ENCODE peak calls at places on chromosomes 16 and 17, in six cellular contexts. A is RWPE1; L is fibroblast of pulmonary artery; Y is CD8-positive, alpha-beta T cell; Z is GM10248; M is AG04450. B is an unnamed sample.

GRCh38 chr17:37607637-37608368 is 1.4 kb downstream of the SYNRG start:
- DNase-seq in Z (peak), L (no peak), Y (peak), A (no peak), M (no peak), B (no peak)

GRCh38 chr17:19343671-19344151 is 18.8 kb downstream of the B9D1 start:
- DNase-seq in L (no peak), Z (no peak), M (no peak), A (no peak), Y (no peak), B (no peak)

GRCh38 chr17:76550712-76551615 is 11.1 kb downstream of the PRCD start:
- DNase-seq in Y (no peak), Z (no peak), L (peak), A (no peak), M (no peak), B (peak)

GRCh38 chr16:22240023-22240697 is 34.1 kb downstream of the EEF2K start:
- DNase-seq in M (no peak), A (no peak), L (peak), Y (no peak), Z (no peak), B (no peak)

GRCh38 chr17:49515196-49515770 is 20.2 kb downstream of the NGFR start:
- DNase-seq in Z (peak), Y (no peak), L (peak), M (peak), A (peak), B (peak)

GRCh38 chr16:50547340-50547865 is 793 bp upstream of the NKD1 start:
- DNase-seq in M (no peak), L (no peak), A (no peak), Z (peak), Y (peak), B (peak)

GRCh38 chr17:33964344-33964979 is 290.6 kb upstream of the CCL2 start:
- DNase-seq in A (no peak), M (no peak), Z (peak), Y (no peak), L (no peak), B (no peak)

GRCh38 chr16:23362460-23363317 is 60.6 kb downstream of the SCNN1B start:
- DNase-seq in Z (no peak), M (no peak), Y (no peak), A (peak), L (no peak), B (peak)

GRCh38 chr16:85205747-85206471 is 93.6 kb upstream of the CIBAR2 start:
- DNase-seq in M (no peak), L (peak), Y (no peak), Z (no peak), A (peak), B (peak)

GRCh38 chr17:29084476-29085148 is 41.7 kb downstream of the PIPOX start:
- DNase-seq in A (no peak), Y (no peak), Z (no peak), L (no peak), M (peak), B (no peak)

GRCh38 chr17:61495161-61495857 is 43.1 kb downstream of the TBX4 start:
- DNase-seq in M (no peak), A (peak), L (peak), Y (no peak), Z (no peak), B (peak)

GRCh38 chr16:66007717-66008116 is 358.8 kb upstream of the CDH5 start:
- DNase-seq in Z (no peak), Y (no peak), M (peak), A (peak), L (peak), B (peak)

GRCh38 chr16:56294599-56294998 is 103.3 kb downstream of the GNAO1 start:
- DNase-seq in Z (no peak), M (peak), Y (no peak), L (peak), A (peak), B (peak)

GRCh38 chr16:71479420-71479819 is 9.7 kb downstream of the ZNF19 start:
- DNase-seq in L (peak), A (no peak), M (no peak), Z (no peak), Y (no peak), B (peak)

GRCh38 chr17:50272711-50273653 is 1.3 kb upstream of the TMEM92 start:
- DNase-seq in M (no peak), L (peak), A (peak), Y (peak), Z (peak), B (no peak)

GRCh38 chr17:75617218-75617617 is 16.0 kb upstream of the SMIM5 start:
- DNase-seq in Y (no peak), Z (no peak), L (no peak), A (no peak), M (no peak), B (no peak)

GRCh38 chr16:86768999-86769398 is 190.7 kb downstream of the FOXL1 start:
- DNase-seq in L (peak), Z (no peak), Y (no peak), A (peak), M (no peak), B (peak)

GRCh38 chr16:79598341-79599181 is 2.0 kb downstream of the MAF start:
- DNase-seq in Z (no peak), L (peak), M (no peak), Y (peak), A (no peak), B (peak)

GRCh38 chr17:2064511-2064910 is 9.6 kb downstream of the HIC1 start:
- DNase-seq in A (no peak), Y (no peak), M (no peak), L (peak), Z (no peak), B (no peak)

GRCh38 chr16:88686439-88687253 is at the start of gene SNAI3:
- DNase-seq in L (peak), M (no peak), Z (peak), Y (peak), A (peak), B (peak)

GRCh38 chr16:66616592-66616991 is 12.1 kb downstream of the CMTM3 start:
- DNase-seq in L (no peak), Z (no peak), Y (no peak), M (no peak), A (no peak), B (no peak)

GRCh38 chr17:33667052-33667509 is 374.0 kb upstream of the ASIC2 start:
- DNase-seq in L (no peak), Y (peak), M (no peak), A (peak), Z (no peak), B (no peak)

GRCh38 chr17:48816438-48816773 is 623 bp downstream of the TTLL6 start:
- DNase-seq in Z (no peak), L (no peak), A (no peak), M (no peak), Y (no peak), B (no peak)

GRCh38 chr16:79728923-79729240 is 128.3 kb upstream of the MAF start:
- DNase-seq in Z (no peak), Y (no peak), L (no peak), M (no peak), A (no peak), B (no peak)

GRCh38 chr16:82183004-82183397 is 13.0 kb upstream of the MPHOSPH6 start:
- DNase-seq in A (no peak), Z (no peak), L (peak), M (no peak), Y (no peak), B (no peak)

GRCh38 chr16:49952386-49952785 is 72.6 kb upstream of the CNEP1R1 start:
- DNase-seq in L (peak), Z (no peak), M (no peak), A (peak), Y (no peak), B (peak)

GRCh38 chr16:54651851-54652770 is 278.6 kb upstream of the IRX5 start:
- DNase-seq in M (no peak), A (no peak), Z (no peak), L (peak), Y (no peak), B (peak)

GRCh38 chr16:7086842-7087616 is 245.6 kb upstream of the RBFOX1 start:
- DNase-seq in M (no peak), A (no peak), Y (no peak), Z (no peak), L (no peak), B (no peak)

GRCh38 chr17:49901460-49902331 is 53.8 kb upstream of the TAC4 start:
- DNase-seq in Z (no peak), M (no peak), L (no peak), A (peak), Y (no peak), B (peak)

GRCh38 chr17:75151893-75152292 is 2.4 kb downstream of the JPT1 start:
- DNase-seq in M (no peak), A (peak), L (peak), Y (no peak), Z (no peak), B (peak)

GRCh38 chr16:57834936-57835335 is 32.6 kb upstream of the KIFC3 start:
- DNase-seq in M (no peak), Y (no peak), Z (no peak), L (no peak), A (peak), B (peak)

GRCh38 chr16:85204242-85205010 is 92.2 kb upstream of the CIBAR2 start:
- DNase-seq in Y (no peak), L (peak), A (peak), M (peak), Z (no peak), B (peak)

GRCh38 chr17:57086069-57086930 is 1.3 kb downstream of the AKAP1 start:
- DNase-seq in Z (peak), A (peak), L (peak), M (no peak), Y (no peak), B (peak)

GRCh38 chr17:46916211-46916610 is 6.7 kb upstream of the GOSR2 start:
- DNase-seq in M (no peak), Y (no peak), A (peak), Z (no peak), L (no peak), B (peak)

GRCh38 chr17:36608794-36609497 is 7.6 kb downstream of the MRM1 start:
- DNase-seq in L (peak), Y (no peak), A (peak), M (peak), Z (no peak), B (peak)

GRCh38 chr17:46772013-46772878 is 46.2 kb downstream of the WNT3 start:
- DNase-seq in L (no peak), A (no peak), Z (peak), M (no peak), Y (no peak), B (peak)

DNA sequence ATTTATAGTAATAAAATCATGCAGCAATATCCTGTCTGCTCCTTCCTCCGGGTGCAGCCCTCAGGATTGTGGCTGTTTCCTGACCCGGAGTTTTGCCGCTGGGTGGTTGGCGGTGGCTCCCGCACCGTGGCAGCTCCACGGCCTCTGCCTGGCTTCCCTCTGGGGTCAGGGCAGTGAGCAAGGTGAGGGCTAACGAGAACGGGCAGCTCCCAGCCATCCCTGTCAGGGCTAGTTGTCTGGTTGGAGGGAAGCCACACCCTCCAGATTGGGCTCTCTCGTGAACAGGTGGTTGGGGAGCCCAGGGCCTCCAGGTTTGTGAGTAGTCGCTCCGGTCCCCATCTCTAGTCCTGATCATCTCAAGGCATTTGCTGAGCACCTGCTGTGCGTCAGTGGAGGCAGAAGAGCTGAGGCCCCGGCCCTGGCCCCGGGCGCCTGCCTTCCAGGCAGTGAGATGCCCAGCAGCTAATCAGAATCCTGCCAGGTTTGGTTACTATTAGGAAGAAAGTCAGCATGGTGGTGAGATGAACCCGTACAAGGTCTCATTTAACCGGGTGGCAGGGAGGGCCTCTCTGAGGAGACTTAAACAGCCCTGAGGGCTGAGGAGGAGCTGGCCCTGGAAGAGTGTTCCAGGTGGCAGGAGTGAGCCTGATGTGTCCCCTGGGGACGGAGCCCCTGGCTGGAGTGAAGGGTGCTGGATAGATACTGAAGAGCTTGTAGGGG is 2.3 kb upstream of the NUDT16L1 start:
- DNase-seq in M (no peak), A (no peak), Z (no peak), L (no peak), Y (no peak), B (no peak)
- TF ChIP-seq CTCF in M (no peak), A (no peak), Z (no peak), L (no peak), Y (no peak), B (no peak)

GRCh38 chr17:81865733-81866439 is 5.3 kb downstream of the ARHGDIA start:
- DNase-seq in M (no peak), Z (no peak), Y (no peak), L (peak), A (no peak), B (peak)

GRCh38 chr17:81865358-81865732 is 5.0 kb upstream of the P4HB start:
- DNase-seq in L (no peak), Z (no peak), M (no peak), A (no peak), Y (no peak), B (no peak)

GRCh38 chr17:81866440-81867122 is 4.6 kb downstream of the ARHGDIA start:
- DNase-seq in Z (no peak), L (peak), Y (no peak), A (no peak), M (no peak), B (no peak)

GRCh38 chr17:81863123-81863675 is 2.9 kb upstream of the P4HB start:
- DNase-seq in Y (no peak), M (no peak), A (no peak), L (peak), Z (no peak), B (no peak)

GRCh38 chr17:81863833-81864768 is 3.8 kb upstream of the P4HB start:
- DNase-seq in Y (no peak), L (no peak), Z (no peak), A (no peak), M (no peak), B (no peak)
- TF ChIP-seq CTCF in Y (no peak), L (no peak), Z (no peak), A (no peak), M (no peak), B (peak)

GRCh38 chr17:79066963-79067362 is 7.7 kb upstream of the ENGASE start:
- DNase-seq in Z (no peak), L (no peak), A (no peak), Y (no peak), M (no peak), B (no peak)

GRCh38 chr17:79065105-79065670 is 9.4 kb upstream of the ENGASE start:
- DNase-seq in M (no peak), Y (peak), L (peak), Z (peak), A (no peak), B (peak)

DNA sequence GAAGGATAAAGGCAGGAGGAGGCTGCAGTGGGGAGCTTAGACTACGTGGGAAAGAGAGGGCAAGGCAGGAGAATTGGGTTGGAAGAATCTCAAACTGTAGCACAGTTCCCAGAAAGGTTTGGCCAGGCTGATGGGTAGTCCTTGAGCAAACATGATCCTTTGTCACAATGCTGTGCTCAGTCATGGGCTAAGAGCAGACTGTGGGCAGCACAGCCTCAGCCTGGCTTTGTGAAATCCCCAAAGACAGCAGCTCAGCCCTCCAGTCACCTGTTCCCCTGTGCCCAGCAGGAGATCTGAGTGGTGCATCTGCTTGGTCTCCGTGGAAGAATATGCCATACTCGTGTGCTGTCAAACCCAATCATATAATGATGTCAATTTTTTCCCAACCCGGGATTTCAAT is 10.6 kb upstream of the ENGASE start:
- DNase-seq in Z (no peak), Y (no peak), M (no peak), A (no peak), L (no peak), B (no peak)
- TF ChIP-seq CTCF in Z (no peak), Y (no peak), M (no peak), A (no peak), L (no peak), B (no peak)

GRCh38 chr17:6753006-6753445 is 2.8 kb upstream of the XAF1 start:
- DNase-seq in M (peak), Y (peak), A (no peak), L (peak), Z (no peak), B (peak)

GRCh38 chr17:6753565-6753964 is 2.3 kb upstream of the XAF1 start:
- DNase-seq in L (peak), Z (no peak), Y (no peak), A (no peak), M (no peak), B (no peak)

GRCh38 chr17:6752068-6752909 is 3.6 kb upstream of the XAF1 start:
- DNase-seq in M (peak), L (peak), A (peak), Y (no peak), Z (no peak), B (peak)

GRCh38 chr17:6748617-6749016 is 7.2 kb upstream of the XAF1 start:
- DNase-seq in Z (no peak), M (no peak), A (no peak), Y (no peak), L (no peak), B (no peak)

DNA sequence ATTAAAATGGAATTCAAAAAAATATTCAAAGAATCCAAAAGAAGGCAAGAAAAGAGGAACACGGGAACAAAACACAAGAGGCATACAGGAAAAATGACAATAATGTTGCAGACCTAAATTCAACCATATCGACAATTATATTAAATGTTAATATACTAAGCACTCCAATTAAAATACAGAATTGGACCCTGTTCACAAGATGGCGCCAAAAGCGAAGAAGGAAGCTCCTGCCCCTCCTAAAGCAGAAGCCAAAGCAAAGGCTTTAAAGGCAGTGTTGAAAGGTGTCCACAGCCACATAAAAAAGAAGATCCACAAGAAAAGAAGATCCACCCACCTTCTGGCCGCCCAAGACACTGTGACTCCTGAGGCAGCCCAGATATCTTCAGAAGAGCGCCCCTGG is 6.3 kb upstream of the XAF1 start:
- DNase-seq in A (no peak), M (no peak), Z (no peak), Y (no peak), L (peak), B (peak)
- TF ChIP-seq CTCF in A (no peak), M (peak), Z (no peak), Y (no peak), L (peak), B (no peak)

GRCh38 chr16:47940466-47940865 is 215.3 kb downstream of the ABCC12 start:
- DNase-seq in Y (no peak), L (no peak), M (no peak), A (no peak), Z (no peak), B (no peak)
- TF ChIP-seq CTCF in Y (no peak), L (no peak), M (no peak), A (no peak), Z (no peak), B (no peak)

GRCh38 chr17:40329981-40330794 is 21.2 kb downstream of the RARA start:
- DNase-seq in L (no peak), A (no peak), Y (no peak), M (no peak), Z (no peak), B (no peak)

GRCh38 chr17:40333781-40334453 is 24.9 kb downstream of the RARA start:
- DNase-seq in Y (no peak), A (no peak), M (no peak), Z (no peak), L (no peak), B (no peak)

GRCh38 chr17:40330850-40331470 is 22.0 kb downstream of the RARA start:
- DNase-seq in L (no peak), Z (no peak), Y (no peak), A (no peak), M (no peak), B (no peak)

GRCh38 chr17:40328386-40328766 is 19.4 kb downstream of the RARA start:
- DNase-seq in M (no peak), Z (no peak), L (no peak), A (no peak), Y (no peak), B (no peak)

GRCh38 chr17:40331743-40332641 is 23.0 kb downstream of the RARA start:
- DNase-seq in Z (no peak), A (no peak), M (no peak), L (peak), Y (no peak), B (no peak)
- TF ChIP-seq CTCF in Z (no peak), A (no peak), M (no peak), L (no peak), Y (no peak), B (no peak)

DNA sequence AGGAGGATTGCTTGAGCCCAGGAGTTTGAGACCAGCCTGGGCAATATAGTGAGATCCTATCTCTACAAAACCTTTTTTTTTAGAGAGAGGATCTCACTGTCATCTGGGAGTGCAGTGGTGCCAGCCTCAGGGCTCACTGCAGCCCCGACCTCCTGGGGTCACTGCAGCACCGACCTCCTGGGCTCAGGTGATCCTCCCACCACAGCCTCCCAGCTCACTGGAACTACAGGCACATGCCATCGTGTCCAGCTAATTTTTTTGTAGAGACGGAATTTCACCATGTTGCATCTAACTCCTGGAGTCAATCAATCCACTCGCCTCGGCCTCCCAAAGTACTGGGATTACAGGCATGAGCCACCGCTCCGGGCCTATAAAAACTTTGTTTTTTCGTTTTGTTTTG is 15.4 kb downstream of the MAPK8IP3 start:
- DNase-seq in Z (no peak), L (no peak), Y (no peak), A (no peak), M (no peak), B (no peak)
- TF ChIP-seq CTCF in Z (no peak), L (no peak), Y (no peak), A (no peak), M (no peak), B (no peak)

GRCh38 chr16:31009120-31009519 is 1.3 kb downstream of the STX1B start:
- DNase-seq in Z (no peak), Y (no peak), A (no peak), M (no peak), L (no peak), B (no peak)

GRCh38 chr16:31010539-31010938 is at the start of gene STX1B:
- DNase-seq in L (no peak), Z (no peak), A (no peak), Y (peak), M (no peak), B (no peak)

GRCh38 chr16:31008154-31008950 is 2.1 kb downstream of the STX1B start:
- DNase-seq in L (no peak), Y (no peak), A (no peak), Z (no peak), M (peak), B (peak)

GRCh38 chr16:31010943-31011342 is 505 bp upstream of the STX1B start:
- DNase-seq in M (no peak), Y (no peak), L (no peak), A (no peak), Z (no peak), B (no peak)

GRCh38 chr16:31009894-31010293 is 544 bp downstream of the STX1B start:
- DNase-seq in Y (no peak), A (no peak), M (no peak), L (no peak), Z (no peak), B (no peak)
- TF ChIP-seq CTCF in Y (no peak), A (no peak), M (peak), L (no peak), Z (peak), B (no peak)